ENCODE peak calls at places on chromosome 22, in eight cellular contexts. X is MM.1S; B is Peyer's patch; J is dermis microvascular lymphatic vessel endothelial cell; Q is stimulated activated CD4-positive, alpha-beta T cell treated with anti-CD3 and anti-CD28 coated beads, Interleukin-2, amount 100 ng/mL, for 48 hours; E is astrocyte of the spinal cord; N is lung microvascular endothelial cell; O is GM10248. H is an unnamed sample.

GRCh38 chr22:46040471-46041465 is 63.8 kb upstream of the WNT7B start:
- DNase-seq in Q (no peak), N (no peak), B (peak), O (no peak), J (no peak), E (no peak), X (no peak), H (no peak)

GRCh38 chr22:45240137-45240809 is 421 bp downstream of the KIAA0930 start:
- DNase-seq in J (no peak), O (no peak), X (no peak), E (no peak), Q (peak), N (peak), B (no peak), H (no peak)

GRCh38 chr22:47381240-47381639 is 618.8 kb downstream of the TBC1D22A start:
- DNase-seq in O (no peak), Q (no peak), B (peak), E (no peak), J (no peak), X (no peak), N (no peak), H (no peak)

GRCh38 chr22:25111579-25112517 is 87.8 kb upstream of the CRYBB3 start:
- DNase-seq in O (no peak), N (peak), B (peak), J (no peak), Q (no peak), E (no peak), X (no peak), H (no peak)

GRCh38 chr22:31618471-31619176 is 43.4 kb downstream of the PISD start:
- DNase-seq in X (no peak), B (no peak), J (no peak), E (no peak), Q (no peak), N (no peak), O (no peak), H (no peak)

GRCh38 chr22:35911877-35912276 is 116.7 kb downstream of the RBFOX2 start:
- DNase-seq in E (no peak), X (no peak), O (no peak), Q (no peak), J (no peak), N (no peak), B (no peak), H (no peak)

GRCh38 chr22:26471522-26471921 is 12.1 kb downstream of the HPS4 start:
- DNase-seq in B (no peak), J (peak), E (peak), O (no peak), X (no peak), N (peak), Q (no peak), H (no peak)

GRCh38 chr22:40741116-40741515 is 61.8 kb downstream of the MCHR1 start:
- DNase-seq in N (no peak), X (no peak), B (no peak), O (no peak), E (no peak), J (no peak), Q (no peak), H (no peak)

GRCh38 chr22:19766506-19767426 is 6.2 kb downstream of the TBX1 start:
- DNase-seq in J (peak), O (no peak), B (peak), N (peak), Q (peak), E (no peak), X (peak), H (peak)

GRCh38 chr22:24758164-24758799 is 16.2 kb downstream of the PIWIL3 start:
- DNase-seq in O (peak), B (peak), N (peak), E (peak), J (peak), X (peak), Q (peak), H (peak)

GRCh38 chr22:45196308-45196707 is 32.6 kb downstream of the NUP50 start:
- DNase-seq in O (no peak), E (no peak), N (no peak), X (no peak), Q (no peak), B (no peak), J (no peak), H (no peak)

GRCh38 chr22:25060522-25061071 is 108.1 kb downstream of the KIAA1671 start:
- DNase-seq in E (no peak), X (no peak), B (no peak), N (no peak), J (no peak), O (no peak), Q (no peak), H (no peak)

GRCh38 chr22:42074153-42074750 is at the start of gene PHETA2:
- DNase-seq in N (peak), Q (peak), J (no peak), B (peak), X (no peak), E (peak), O (peak), H (peak)

GRCh38 chr22:46875089-46875488 is 112.6 kb downstream of the TBC1D22A start:
- DNase-seq in O (no peak), J (no peak), B (no peak), X (no peak), N (no peak), E (no peak), Q (no peak), H (no peak)

GRCh38 chr22:47090591-47091240 is 328.3 kb downstream of the TBC1D22A start:
- DNase-seq in O (no peak), B (peak), E (peak), J (no peak), Q (no peak), N (peak), X (no peak), H (peak)

GRCh38 chr22:39680486-39680885 is 109.9 kb downstream of the CACNA1I start:
- DNase-seq in J (no peak), Q (no peak), O (no peak), E (no peak), X (no peak), B (no peak), N (no peak), H (no peak)

GRCh38 chr22:20043057-20043996 is 22.4 kb downstream of the TANGO2 start:
- DNase-seq in E (no peak), Q (no peak), N (no peak), X (no peak), O (no peak), J (no peak), B (no peak), H (no peak)

GRCh38 chr22:35102663-35103062 is 36.7 kb downstream of the ISX start:
- DNase-seq in J (no peak), O (peak), E (no peak), N (no peak), B (peak), X (peak), Q (no peak), H (no peak)

GRCh38 chr22:17862646-17863181 is 88.4 kb upstream of the BID start:
- DNase-seq in E (peak), Q (no peak), O (no peak), N (no peak), B (no peak), X (peak), J (no peak), H (no peak)

GRCh38 chr22:22569218-22569617 is 10.2 kb upstream of the PRAME start:
- DNase-seq in X (no peak), N (no peak), B (no peak), J (no peak), E (no peak), Q (no peak), O (no peak), H (no peak)

GRCh38 chr22:46796566-46797195 is 34.2 kb downstream of the TBC1D22A start:
- DNase-seq in E (no peak), O (no peak), X (no peak), J (no peak), N (no peak), B (peak), Q (no peak), H (no peak)

H was measured in immature natural killer cell.